ENCODE peak calls at places on chromosomes 16 and 17, in four cellular contexts. One of them, this sample, is unnamed. For H3K27me3, the result is how much of the 10 kb centered on the place peaks cover.

GRCh38 chr16:81951564-81951963 is 59.7 kb downstream of the SDR42E1 start:
- DNase-seq in HCT116: no peak
- DNase-seq in endothelial cell of umbilical vein: no peak
- DNase-seq in K562: no peak
- DNase-seq in this sample: no peak

GRCh38 chr16:70697601-70698170 is 11.8 kb upstream of the MTSS2 start:
- DNase-seq in HCT116: no peak
- DNase-seq in endothelial cell of umbilical vein: no peak
- DNase-seq in K562: no peak
- DNase-seq in this sample: no peak

GRCh38 chr17:28404007-28404406 is 2.0 kb downstream of the SLC46A1 start:
- DNase-seq in HCT116: no peak
- DNase-seq in endothelial cell of umbilical vein: no peak
- DNase-seq in K562: no peak
- DNase-seq in this sample: no peak

GRCh38 chr16:50213939-50214519 is 52.3 kb upstream of the ADCY7 start:
- DNase-seq in HCT116: peak
- DNase-seq in endothelial cell of umbilical vein: peak
- DNase-seq in K562: peak
- DNase-seq in this sample: no peak

GRCh38 chr17:80132906-80133625 is 13.9 kb downstream of the EIF4A3 start:
- DNase-seq in HCT116: no peak
- DNase-seq in endothelial cell of umbilical vein: no peak
- DNase-seq in K562: no peak
- DNase-seq in this sample: no peak

GRCh38 chr17:19867094-19867653 is 562 bp downstream of the ULK2 start:
- DNase-seq in HCT116: peak
- DNase-seq in endothelial cell of umbilical vein: peak
- DNase-seq in K562: no peak
- DNase-seq in this sample: peak

GRCh38 chr17:66976781-66977201 is 12.3 kb downstream of the CACNG4 start:
- DNase-seq in HCT116: no peak
- DNase-seq in endothelial cell of umbilical vein: no peak
- DNase-seq in K562: no peak
- DNase-seq in this sample: no peak

GRCh38 chr17:48427598-48427997 is 2.4 kb downstream of the SKAP1 start:
- DNase-seq in HCT116: no peak
- DNase-seq in endothelial cell of umbilical vein: no peak
- DNase-seq in K562: peak
- DNase-seq in this sample: no peak

GRCh38 chr16:19601083-19601976 is 45.8 kb downstream of the VPS35L start:
- DNase-seq in HCT116: peak
- DNase-seq in endothelial cell of umbilical vein: peak
- DNase-seq in K562: peak
- DNase-seq in this sample: no peak

GRCh38 chr17:76948726-76949342 is 80.6 kb downstream of the MGAT5B start:
- DNase-seq in HCT116: no peak
- DNase-seq in endothelial cell of umbilical vein: no peak
- DNase-seq in K562: no peak
- DNase-seq in this sample: no peak

GRCh38 chr17:43784628-43785101 is 4.4 kb downstream of the CFAP97D1 start:
- DNase-seq in HCT116: no peak
- DNase-seq in endothelial cell of umbilical vein: no peak
- DNase-seq in K562: no peak
- DNase-seq in this sample: no peak

GRCh38 chr17:37273419-37274051 is 102.2 kb upstream of the C17orf78 start:
- DNase-seq in HCT116: no peak
- DNase-seq in endothelial cell of umbilical vein: peak
- DNase-seq in K562: peak
- DNase-seq in this sample: no peak

GRCh38 chr17:43950554-43950953 is 3.2 kb downstream of the PYY start:
- DNase-seq in HCT116: no peak
- DNase-seq in endothelial cell of umbilical vein: no peak
- DNase-seq in K562: no peak
- DNase-seq in this sample: no peak

GRCh38 chr17:35801583-35802224 is 6.3 kb upstream of the MMP28 start:
- DNase-seq in HCT116: no peak
- DNase-seq in endothelial cell of umbilical vein: peak
- DNase-seq in K562: peak
- DNase-seq in this sample: peak

GRCh38 chr17:18182190-18182977 is 1.2 kb upstream of the ALKBH5 start:
- DNase-seq in HCT116: no peak
- DNase-seq in endothelial cell of umbilical vein: peak
- DNase-seq in K562: no peak
- DNase-seq in this sample: no peak

GRCh38 chr17:38653679-38654078 is 21.1 kb downstream of the EPOP start:
- DNase-seq in HCT116: no peak
- DNase-seq in endothelial cell of umbilical vein: no peak
- DNase-seq in K562: no peak
- DNase-seq in this sample: no peak

GRCh38 chr17:79981090-79981489 is 54.6 kb downstream of the TBC1D16 start:
- DNase-seq in HCT116: no peak
- DNase-seq in endothelial cell of umbilical vein: no peak
- DNase-seq in K562: no peak
- DNase-seq in this sample: peak

GRCh38 chr16:14562691-14563491 is 67.2 kb downstream of the PARN start:
- DNase-seq in HCT116: no peak
- DNase-seq in endothelial cell of umbilical vein: no peak
- DNase-seq in K562: no peak
- DNase-seq in this sample: no peak

GRCh38 chr17:59260724-59261123 is 40.4 kb downstream of the GDPD1 start:
- DNase-seq in HCT116: no peak
- DNase-seq in endothelial cell of umbilical vein: no peak
- DNase-seq in K562: no peak
- DNase-seq in this sample: no peak

GRCh38 chr16:89936508-89936907 is 12.0 kb upstream of the DEF8 start:
- DNase-seq in HCT116: no peak
- DNase-seq in endothelial cell of umbilical vein: no peak
- DNase-seq in K562: no peak
- DNase-seq in this sample: no peak

GRCh38 chr17:76451480-76451879 is 1.5 kb downstream of the UBE2O start:
- DNase-seq in HCT116: no peak
- DNase-seq in endothelial cell of umbilical vein: no peak
- DNase-seq in K562: no peak
- DNase-seq in this sample: no peak

GRCh38 chr17:9273334-9274118 is 252.2 kb downstream of the NTN1 start:
- DNase-seq in HCT116: no peak
- DNase-seq in endothelial cell of umbilical vein: no peak
- DNase-seq in K562: no peak
- DNase-seq in this sample: no peak

GRCh38 chr17:68288804-68289203 is 2.1 kb downstream of the SLC16A6 start:
- DNase-seq in HCT116: no peak
- DNase-seq in endothelial cell of umbilical vein: no peak
- DNase-seq in K562: no peak
- DNase-seq in this sample: no peak

GRCh38 chr17:4509923-4510614 is 11.4 kb downstream of the SPNS2 start:
- DNase-seq in HCT116: no peak
- DNase-seq in endothelial cell of umbilical vein: no peak
- DNase-seq in K562: no peak
- DNase-seq in this sample: peak

GRCh38 chr17:4881761-4882555 is 17.4 kb upstream of the C17orf107 start:
- DNase-seq in HCT116: no peak
- DNase-seq in endothelial cell of umbilical vein: peak
- DNase-seq in K562: peak
- DNase-seq in this sample: peak

GRCh38 chr17:58047751-58048150 is 35.5 kb upstream of the DYNLL2 start:
- DNase-seq in HCT116: no peak
- DNase-seq in endothelial cell of umbilical vein: no peak
- DNase-seq in K562: no peak
- DNase-seq in this sample: no peak

GRCh38 chr17:10547351-10547750 is 2.1 kb downstream of the MYH2 start:
- DNase-seq in HCT116: no peak
- DNase-seq in endothelial cell of umbilical vein: no peak
- DNase-seq in K562: no peak
- DNase-seq in this sample: no peak

GRCh38 chr16:14113344-14113743 is 42.2 kb downstream of the MRTFB start:
- DNase-seq in HCT116: no peak
- DNase-seq in endothelial cell of umbilical vein: no peak
- DNase-seq in K562: no peak
- DNase-seq in this sample: no peak

GRCh38 chr16:23145186-23145585 is 4.1 kb downstream of the USP31 start:
- DNase-seq in HCT116: no peak
- DNase-seq in endothelial cell of umbilical vein: no peak
- DNase-seq in K562: no peak
- DNase-seq in this sample: no peak

GRCh38 chr17:27384721-27385120 is 71.5 kb upstream of the KSR1 start:
- DNase-seq in HCT116: no peak
- DNase-seq in endothelial cell of umbilical vein: no peak
- DNase-seq in K562: no peak
- DNase-seq in this sample: no peak

GRCh38 chr17:63567229-63567628 is 17.0 kb downstream of the DCAF7 start:
- DNase-seq in HCT116: no peak
- DNase-seq in endothelial cell of umbilical vein: no peak
- DNase-seq in K562: no peak
- DNase-seq in this sample: no peak

GRCh38 chr16:19418200-19418599 is 517 bp downstream of the TMC5 start:
- DNase-seq in HCT116: no peak
- DNase-seq in endothelial cell of umbilical vein: no peak
- DNase-seq in K562: no peak
- DNase-seq in this sample: no peak

GRCh38 chr17:39702901-39703893 is 3.3 kb downstream of the ERBB2 start:
- DNase-seq in HCT116: no peak
- DNase-seq in endothelial cell of umbilical vein: no peak
- DNase-seq in K562: no peak
- DNase-seq in this sample: no peak

DNA sequence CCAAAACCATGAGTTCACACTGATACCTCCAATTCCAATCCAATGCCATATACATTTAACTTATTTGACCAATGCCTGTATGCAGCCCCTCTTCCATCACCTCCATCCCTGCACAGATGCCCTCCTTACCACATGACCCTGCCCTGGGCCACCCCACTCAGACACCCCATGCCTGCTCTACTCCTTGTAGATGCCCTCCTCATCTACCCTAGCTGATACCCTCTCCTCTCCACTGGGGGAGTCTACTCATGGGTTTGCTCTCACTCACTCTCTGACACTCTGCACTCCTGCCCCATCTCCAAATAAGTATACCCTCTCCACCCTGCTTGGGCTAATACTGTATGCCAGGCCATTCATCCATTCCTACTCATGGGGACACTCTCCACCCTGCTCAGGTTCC is 16.0 kb upstream of the CMTM4 start:
- DNase-seq in HCT116: no peak
- DNase-seq in endothelial cell of umbilical vein: no peak
- DNase-seq in K562: no peak
- DNase-seq in this sample: no peak
- TF ChIP-seq POLR2AphosphoS5 in HCT116: no peak
- TF ChIP-seq POLR2AphosphoS5 in endothelial cell of umbilical vein: no peak
- TF ChIP-seq POLR2AphosphoS5 in K562: no peak
- TF ChIP-seq POLR2AphosphoS5 in this sample: no peak

GRCh38 chr16:3248596-3248995 is 7.8 kb downstream of the MEFV start:
- DNase-seq in HCT116: no peak
- DNase-seq in endothelial cell of umbilical vein: no peak
- DNase-seq in K562: no peak
- DNase-seq in this sample: no peak
- H3K27me3 ChIP-seq in HCT116: under half
- H3K27me3 ChIP-seq in endothelial cell of umbilical vein: under half
- H3K27me3 ChIP-seq in K562: under half
- H3K27me3 ChIP-seq in this sample: under half

GRCh38 chr17:15942207-15942833 is 2.6 kb upstream of the ADORA2B start:
- DNase-seq in HCT116: no peak
- DNase-seq in endothelial cell of umbilical vein: peak
- DNase-seq in K562: no peak
- DNase-seq in this sample: no peak
- H3K4me3 ChIP-seq in HCT116: no peak
- H3K4me3 ChIP-seq in endothelial cell of umbilical vein: no peak
- H3K4me3 ChIP-seq in K562: no peak
- H3K4me3 ChIP-seq in this sample: no peak

GRCh38 chr16:84774810-84775209 is 45.0 kb upstream of the CRISPLD2 start:
- DNase-seq in HCT116: no peak
- DNase-seq in endothelial cell of umbilical vein: peak
- DNase-seq in K562: no peak
- DNase-seq in this sample: no peak
- TF ChIP-seq POLR2AphosphoS5 in HCT116: no peak
- TF ChIP-seq POLR2AphosphoS5 in endothelial cell of umbilical vein: no peak
- TF ChIP-seq POLR2AphosphoS5 in K562: no peak
- TF ChIP-seq POLR2AphosphoS5 in this sample: peak

GRCh38 chr16:64900517-64900916 is 221.3 kb downstream of the CDH11 start:
- DNase-seq in HCT116: no peak
- DNase-seq in endothelial cell of umbilical vein: no peak
- DNase-seq in K562: no peak
- DNase-seq in this sample: no peak
- H3K27me3 ChIP-seq in HCT116: under half
- H3K27me3 ChIP-seq in endothelial cell of umbilical vein: under half
- H3K27me3 ChIP-seq in K562: under half
- H3K27me3 ChIP-seq in this sample: under half

GRCh38 chr17:1997587-1998425 is 27.3 kb downstream of the RTN4RL1 start:
- DNase-seq in HCT116: no peak
- DNase-seq in endothelial cell of umbilical vein: no peak
- DNase-seq in K562: no peak
- DNase-seq in this sample: no peak
- H3K4me3 ChIP-seq in HCT116: no peak
- H3K4me3 ChIP-seq in endothelial cell of umbilical vein: peak
- H3K4me3 ChIP-seq in K562: no peak
- H3K4me3 ChIP-seq in this sample: peak

GRCh38 chr16:76228546-76229146 is 48.6 kb upstream of the CNTNAP4 start:
- DNase-seq in HCT116: no peak
- DNase-seq in endothelial cell of umbilical vein: no peak
- DNase-seq in K562: no peak
- DNase-seq in this sample: no peak

GRCh38 chr16:76226011-76226410 is 51.2 kb upstream of the CNTNAP4 start:
- DNase-seq in HCT116: no peak
- DNase-seq in endothelial cell of umbilical vein: no peak
- DNase-seq in K562: no peak
- DNase-seq in this sample: no peak

GRCh38 chr16:76222853-76223252 is 54.3 kb upstream of the CNTNAP4 start:
- DNase-seq in HCT116: no peak
- DNase-seq in endothelial cell of umbilical vein: no peak
- DNase-seq in K562: no peak
- DNase-seq in this sample: no peak

GRCh38 chr16:76222087-76222486 is 55.1 kb upstream of the CNTNAP4 start:
- DNase-seq in HCT116: no peak
- DNase-seq in endothelial cell of umbilical vein: no peak
- DNase-seq in K562: no peak
- DNase-seq in this sample: no peak

GRCh38 chr16:76226481-76226880 is 50.7 kb upstream of the CNTNAP4 start:
- DNase-seq in HCT116: no peak
- DNase-seq in endothelial cell of umbilical vein: no peak
- DNase-seq in K562: no peak
- DNase-seq in this sample: no peak
- TF ChIP-seq POLR2AphosphoS5 in HCT116: no peak
- TF ChIP-seq POLR2AphosphoS5 in endothelial cell of umbilical vein: no peak
- TF ChIP-seq POLR2AphosphoS5 in K562: no peak
- TF ChIP-seq POLR2AphosphoS5 in this sample: no peak